ENCODE peak calls at places on chromosomes 2 and 18, in five cellular contexts. G is H9, E is mammary epithelial cell, L is MM.1S, Z is uterus. N is an unnamed sample. For H3K4me1, the result is how much of the 10 kb centered on the place peaks cover.

GRCh38 chr2:217981084-217981730 is 21.6 kb downstream of the TNS1 start:
- DNase-seq in G (no peak), E (no peak), L (no peak), Z (no peak), N (no peak)

GRCh38 chr2:28419705-28420270 is 27.1 kb downstream of the FOSL2 start:
- DNase-seq in Z (no peak), L (no peak), G (no peak), E (no peak), N (no peak)

GRCh38 chr2:64524604-64525322 is 635 bp downstream of the AFTPH start:
- DNase-seq in Z (peak), E (peak), G (peak), L (peak), N (no peak)

GRCh38 chr2:62406573-62407043 is 99.4 kb downstream of the TMEM17 start:
- DNase-seq in L (no peak), Z (no peak), E (peak), G (no peak), N (no peak)

GRCh38 chr18:3603460-3604259 is 153.7 kb downstream of the TGIF1 start:
- DNase-seq in E (peak), L (no peak), G (peak), Z (no peak), N (peak)

GRCh38 chr2:45554764-45555163 is 56.3 kb downstream of the SRBD1 start:
- DNase-seq in L (peak), E (peak), Z (no peak), G (no peak), N (no peak)

GRCh38 chr2:221570321-221571107 is 1.6 kb downstream of the EPHA4 start:
- DNase-seq in L (no peak), E (peak), Z (peak), G (peak), N (no peak)

GRCh38 chr18:75076286-75076685 is 132.7 kb downstream of the PTGR3 start:
- DNase-seq in E (no peak), G (no peak), L (no peak), Z (no peak), N (no peak)

GRCh38 chr2:81551040-81551634 is 1246.6 kb upstream of the LRRTM1 start:
- DNase-seq in E (no peak), G (no peak), Z (no peak), L (no peak), N (no peak)

GRCh38 chr2:102057502-102058292 is 65.9 kb downstream of the IL1R2 start:
- DNase-seq in G (no peak), E (no peak), L (no peak), Z (peak), N (no peak)

GRCh38 chr2:31271851-31272267 is 37.9 kb downstream of the EHD3 start:
- DNase-seq in Z (no peak), E (peak), L (no peak), G (no peak), N (no peak)

GRCh38 chr2:400988-401679 is 113.2 kb upstream of the ALKAL2 start:
- DNase-seq in L (no peak), E (no peak), Z (no peak), G (no peak), N (no peak)

GRCh38 chr2:203782262-203782976 is 76.0 kb downstream of the CD28 start:
- DNase-seq in E (peak), Z (no peak), G (peak), L (peak), N (peak)

GRCh38 chr2:187876554-187876953 is 322.3 kb upstream of the TFPI start:
- DNase-seq in L (no peak), Z (no peak), G (no peak), E (no peak), N (no peak)

GRCh38 chr18:13558132-13558531 is 168.2 kb downstream of the FAM210A start:
- DNase-seq in E (peak), G (peak), L (peak), Z (no peak), N (peak)

GRCh38 chr2:164972216-164972615 is 16.9 kb upstream of the SLC38A11 start:
- DNase-seq in E (no peak), L (no peak), G (no peak), Z (no peak), N (no peak)

GRCh38 chr18:9240270-9240669 is 94.3 kb upstream of the TWSG1 start:
- DNase-seq in L (no peak), E (no peak), G (no peak), Z (no peak), N (peak)

GRCh38 chr2:20343128-20343527 is 7.5 kb downstream of the PUM2 start:
- DNase-seq in E (no peak), G (no peak), Z (no peak), L (no peak), N (no peak)
- H3K4me1 ChIP-seq in E (under half), G (under half), Z (under half), L (under half), N (half or more)

DNA sequence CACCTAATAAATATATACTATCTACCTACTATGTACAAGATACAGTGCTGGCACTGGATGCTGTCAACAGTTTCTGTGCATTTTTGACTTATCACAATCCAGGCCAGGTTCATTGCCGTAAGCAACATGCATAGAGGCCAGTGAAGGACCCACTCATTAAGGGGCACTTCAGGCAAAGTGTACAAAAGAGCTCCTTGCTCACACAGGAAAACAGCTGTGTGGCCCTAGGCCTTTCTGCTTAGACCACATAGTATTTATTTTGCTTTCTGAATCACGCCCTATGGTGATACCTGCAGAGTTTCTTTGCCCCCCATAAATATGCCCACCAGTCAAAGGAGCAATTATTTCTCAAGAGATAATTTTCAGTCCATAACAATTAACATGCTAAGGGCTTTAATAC is 39.6 kb upstream of the STAT4 start:
- DNase-seq in E (no peak), Z (no peak), G (no peak), L (no peak), N (no peak)
- H3K4me1 ChIP-seq in E (under half), Z (under half), G (under half), L (under half), N (under half)

DNA sequence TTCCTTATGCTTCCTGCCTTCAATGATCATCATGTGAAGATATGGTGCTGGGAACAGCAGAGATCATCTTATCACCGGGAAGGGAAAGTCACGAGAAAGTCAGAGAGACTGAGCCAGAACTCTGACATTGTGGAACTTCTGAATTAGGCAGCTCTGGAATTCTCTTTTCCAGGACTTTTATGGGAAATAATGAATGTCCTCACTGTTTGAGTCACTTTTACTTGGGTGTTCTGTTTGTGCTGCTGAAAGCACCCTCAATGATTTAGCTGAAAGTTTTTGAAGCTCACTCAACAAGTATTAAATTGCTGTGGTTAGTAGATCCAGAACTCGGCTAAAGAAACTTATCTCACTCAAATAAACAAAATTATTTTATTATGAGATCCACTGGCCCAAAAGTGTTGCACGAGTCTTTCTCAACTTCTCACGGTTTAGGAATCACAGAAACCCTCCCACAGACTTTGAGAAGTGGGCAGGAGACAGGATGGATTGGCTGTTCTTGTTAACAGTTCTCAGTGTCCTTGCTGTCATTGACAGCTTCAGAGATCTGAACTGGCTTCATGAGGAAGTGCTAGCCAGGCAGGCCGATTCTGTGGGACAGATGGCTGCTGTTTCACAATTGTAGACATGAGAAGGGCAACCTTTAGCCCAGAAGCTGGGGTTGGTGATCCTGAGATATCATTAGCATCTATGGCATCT is 26.4 kb upstream of the ATRAID start:
- DNase-seq in E (no peak), L (peak), G (no peak), Z (peak), N (no peak)
- H3K4me1 ChIP-seq in E (under half), L (under half), G (under half), Z (under half), N (under half)

GRCh38 chr2:105117565-105117964 is 79.7 kb downstream of the MRPS9 start:
- DNase-seq in G (no peak), L (no peak), Z (no peak), E (no peak), N (no peak)
- H3K4me1 ChIP-seq in G (under half), L (under half), Z (under half), E (under half), N (under half)

DNA sequence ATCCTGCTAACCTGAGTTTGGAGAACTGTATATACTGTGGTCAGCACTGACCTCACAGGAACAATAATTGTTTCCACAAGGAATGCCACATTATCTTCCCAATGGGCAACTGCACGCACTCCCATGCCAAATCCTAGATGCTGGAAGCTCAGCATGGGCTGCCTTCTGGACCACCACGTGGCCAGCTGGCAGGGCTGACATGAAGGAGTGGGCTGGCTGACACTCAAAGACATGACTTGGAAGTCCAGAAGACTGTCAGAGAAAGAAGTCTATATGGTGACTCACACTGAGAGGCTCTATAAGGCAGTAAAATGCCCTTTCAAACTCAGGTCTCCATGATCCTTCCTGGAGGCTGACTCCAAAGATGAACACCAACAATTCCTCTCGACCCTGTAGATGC is 98.4 kb upstream of the RNF152 start:
- DNase-seq in Z (peak), L (no peak), G (no peak), E (peak), N (no peak)
- H3K4me1 ChIP-seq in Z (under half), L (under half), G (under half), E (under half), N (under half)

GRCh38 chr2:216491757-216492635 is 6.6 kb upstream of the RPL37A start:
- DNase-seq in L (no peak), Z (no peak), G (no peak), E (no peak), N (no peak)
- H3K4me1 ChIP-seq in L (under half), Z (under half), G (under half), E (under half), N (under half)

N was measured in CD4-positive, CD25-positive, alpha-beta regulatory T cell.